ENCODE peak calls at places on chromosomes 5 and 9, in five cellular contexts. D is GM12865, A is NCI-H1105, Y is MCF 10A, S is COLO829. X is an unnamed sample.

GRCh38 chr9:115013998-115014397 is 83.6 kb upstream of the TNFSF8 start:
- DNase-seq in Y (peak), S (peak), A (peak), D (peak), X (peak)

GRCh38 chr9:19102181-19102630 is 498 bp downstream of the HAUS6 start:
- DNase-seq in Y (peak), A (no peak), S (no peak), D (peak), X (peak)

GRCh38 chr5:10592598-10592997 is 28.7 kb downstream of the ANKRD33B start:
- DNase-seq in A (no peak), S (no peak), Y (no peak), D (peak), X (no peak)

GRCh38 chr9:78236511-78236950 is 656 bp downstream of the CEP78 start:
- DNase-seq in S (peak), Y (no peak), A (no peak), D (peak), X (peak)

GRCh38 chr5:177996660-177997318 is 747 bp upstream of the PROP1 start:
- DNase-seq in D (no peak), S (no peak), A (no peak), Y (no peak), X (no peak)

GRCh38 chr5:72106922-72107873 is at the start of gene MAP1B:
- DNase-seq in Y (peak), A (peak), S (no peak), D (no peak), X (peak)

GRCh38 chr9:25600501-25600900 is 77.7 kb downstream of the TUSC1 start:
- DNase-seq in D (no peak), S (no peak), A (no peak), Y (no peak), X (no peak)

GRCh38 chr5:55836191-55836590 is 15.0 kb upstream of the IL31RA start:
- DNase-seq in S (no peak), D (no peak), A (no peak), Y (no peak), X (no peak)

GRCh38 chr5:77776606-77777206 is 567 bp upstream of the TBCA start:
- DNase-seq in S (no peak), Y (no peak), A (no peak), D (no peak), X (no peak)

GRCh38 chr5:14698495-14698894 is 34.0 kb downstream of the OTULIN start:
- DNase-seq in D (no peak), S (no peak), Y (no peak), A (no peak), X (no peak)

GRCh38 chr5:80230269-80230992 is 25.4 kb downstream of the SERINC5 start:
- DNase-seq in Y (no peak), S (no peak), D (no peak), A (no peak), X (no peak)

GRCh38 chr5:59819806-59820205 is 73.7 kb downstream of the PDE4D start:
- DNase-seq in D (no peak), S (no peak), Y (no peak), A (no peak), X (no peak)

GRCh38 chr5:176895350-176895749 is 3.8 kb downstream of the HK3 start:
- DNase-seq in A (no peak), D (no peak), Y (no peak), S (no peak), X (no peak)

GRCh38 chr9:109186857-109187256 is 19.8 kb upstream of the FRRS1L start:
- DNase-seq in S (no peak), Y (no peak), D (no peak), A (no peak), X (no peak)

GRCh38 chr5:131068893-131069643 is 96.0 kb downstream of the HINT1 start:
- DNase-seq in D (peak), A (no peak), S (peak), Y (no peak), X (peak)

GRCh38 chr9:105157178-105157583 is 87.3 kb upstream of the SLC44A1 start:
- DNase-seq in A (peak), Y (peak), S (peak), D (peak), X (peak)

GRCh38 chr5:606061-606460 is 6.1 kb upstream of the CEP72 start:
- DNase-seq in Y (no peak), S (no peak), A (no peak), D (no peak), X (no peak)

GRCh38 chr5:128234928-128235641 is 151.5 kb downstream of the SLC12A2 start:
- DNase-seq in D (no peak), A (no peak), Y (no peak), S (no peak), X (no peak)

GRCh38 chr9:88007291-88007650 is 32.9 kb upstream of the CDK20 start:
- DNase-seq in A (no peak), D (peak), Y (no peak), S (no peak), X (no peak)

GRCh38 chr5:33277061-33277460 is 163.7 kb upstream of the TARS1 start:
- DNase-seq in A (no peak), D (no peak), S (no peak), Y (no peak), X (no peak)

GRCh38 chr9:137989999-137990715 is 112.6 kb downstream of the CACNA1B start:
- DNase-seq in D (no peak), A (no peak), Y (peak), S (no peak), X (no peak)

GRCh38 chr9:109707355-109707754 is 72.6 kb upstream of the PALM2AKAP2 start:
- DNase-seq in Y (no peak), A (no peak), D (no peak), S (no peak), X (no peak)

GRCh38 chr9:110021891-110022290 is 186.1 kb downstream of the C9orf152 start:
- DNase-seq in D (peak), Y (no peak), S (no peak), A (no peak), X (no peak)

GRCh38 chr5:38104497-38105230 is 153.7 kb upstream of the EGFLAM start:
- DNase-seq in S (peak), D (no peak), A (no peak), Y (no peak), X (no peak)

GRCh38 chr5:74433255-74434123 is 207.0 kb downstream of the ENC1 start:
- DNase-seq in A (no peak), S (peak), Y (no peak), D (peak), X (no peak)

GRCh38 chr5:4089087-4089486 is 493.5 kb downstream of the IRX1 start:
- DNase-seq in A (no peak), S (no peak), Y (no peak), D (no peak), X (no peak)

GRCh38 chr9:14027114-14027812 is 286.7 kb downstream of the NFIB start:
- DNase-seq in D (no peak), S (no peak), A (no peak), Y (peak), X (peak)

GRCh38 chr5:148937239-148937638 is 110.8 kb downstream of the ADRB2 start:
- DNase-seq in Y (peak), D (no peak), S (no peak), A (no peak), X (no peak)

GRCh38 chr5:107874810-107875209 is 204.1 kb upstream of the EFNA5 start:
- DNase-seq in D (no peak), S (no peak), A (no peak), Y (peak), X (no peak)